ENCODE peak calls at places on chromosome 4, in four cellular contexts. H is B cell, Z is fibroblast of pulmonary artery, F is activated B cell treated with CpG ODN at 0.5 μM for 24 hours. E is an unnamed sample.

GRCh38 chr4:128390475-128390996 is 102.9 kb upstream of the PGRMC2 start:
- DNase-seq in H (no peak), F (no peak), Z (no peak), E (no peak)

GRCh38 chr4:3009422-3009821 is 46.1 kb downstream of the GRK4 start:
- DNase-seq in Z (peak), F (no peak), H (no peak), E (no peak)

GRCh38 chr4:71860643-71861042 is 76.8 kb upstream of the GC start:
- DNase-seq in Z (no peak), H (no peak), F (no peak), E (no peak)

GRCh38 chr4:54400188-54400587 is 171.1 kb downstream of the PDGFRA start:
- DNase-seq in Z (no peak), H (no peak), F (no peak), E (no peak)

GRCh38 chr4:11053601-11054000 is 369.0 kb upstream of the CLNK start:
- DNase-seq in Z (no peak), F (no peak), H (no peak), E (no peak)

GRCh38 chr4:124318292-124318691 is 394.2 kb downstream of the ANKRD50 start:
- DNase-seq in H (no peak), F (no peak), Z (no peak), E (no peak)

GRCh38 chr4:155353923-155354540 is 22.7 kb downstream of the MAP9 start:
- DNase-seq in Z (peak), F (no peak), H (peak), E (no peak)

GRCh38 chr4:27791640-27792039 is 931.0 kb downstream of the STIM2 start:
- DNase-seq in H (no peak), F (no peak), Z (peak), E (no peak)

GRCh38 chr4:84852081-84852480 is 114.4 kb downstream of the WDFY3 start:
- DNase-seq in F (no peak), H (no peak), Z (peak), E (no peak)

GRCh38 chr4:185470503-185471195 is 884 bp downstream of the CCDC110 start:
- DNase-seq in H (peak), Z (peak), F (peak), E (peak)

GRCh38 chr4:139229534-139230039 is 50.4 kb downstream of the MGARP start:
- DNase-seq in Z (peak), H (peak), F (no peak), E (no peak)

GRCh38 chr4:102554482-102554881 is 53.3 kb downstream of the NFKB1 start:
- DNase-seq in Z (peak), F (no peak), H (no peak), E (no peak)
- TF ChIP-seq CTCF in Z (peak), F (no peak), H (no peak), E (no peak)

DNA sequence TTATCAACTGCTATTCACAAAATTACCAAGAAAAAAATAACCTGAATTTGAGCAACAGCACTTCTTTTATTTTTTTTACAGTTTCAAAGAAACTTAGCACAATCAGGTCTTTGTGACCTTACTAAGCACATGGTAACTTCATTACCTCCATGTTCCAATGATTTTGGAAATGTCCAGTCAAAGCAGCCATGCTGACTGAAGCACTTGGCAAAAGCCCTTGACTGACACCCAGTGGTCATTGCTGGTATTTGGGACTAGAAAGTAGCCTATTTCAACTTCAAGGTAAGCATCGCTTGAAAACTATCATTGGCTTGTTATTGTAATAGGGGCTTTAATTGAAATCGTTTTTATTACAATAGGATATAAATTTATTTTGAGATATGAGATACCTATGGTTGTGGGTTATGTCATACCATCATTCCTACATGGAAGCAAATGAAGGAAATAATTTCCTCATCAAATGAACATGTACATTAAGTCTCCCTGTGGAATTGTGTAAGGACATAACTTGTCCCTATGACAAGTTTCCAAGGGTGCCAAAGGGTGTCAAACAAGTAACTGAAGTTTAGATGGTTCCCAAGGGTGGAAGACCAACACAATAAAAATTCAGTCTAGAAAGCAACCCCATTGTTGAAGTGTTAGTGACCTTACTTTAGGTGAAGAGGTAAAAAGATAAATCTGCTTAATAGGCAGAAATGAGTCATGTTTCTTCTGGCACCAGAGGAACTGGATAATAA is 15.2 kb upstream of the ANXA10 start:
- DNase-seq in H (no peak), F (no peak), Z (peak), E (no peak)
- TF ChIP-seq CTCF in H (peak), F (peak), Z (peak), E (no peak)

DNA sequence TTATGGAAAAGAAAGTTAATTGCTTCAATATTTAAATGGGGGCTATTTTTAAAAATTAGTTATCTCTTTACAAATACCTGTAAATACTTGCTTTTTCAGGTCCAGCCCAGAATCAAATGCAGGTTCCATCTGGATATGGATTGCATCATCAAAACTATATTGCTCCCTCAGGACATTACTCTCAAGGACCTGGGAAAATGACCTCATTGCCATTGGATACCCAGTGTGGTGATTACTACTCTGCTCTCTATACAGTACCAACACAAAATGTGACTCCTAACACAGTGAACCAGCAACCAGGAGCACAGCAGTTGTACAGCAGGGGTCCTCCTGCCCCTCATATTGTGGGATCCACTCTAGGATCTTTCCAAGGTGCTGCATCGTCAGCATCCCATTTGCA is 29.2 kb downstream of the SEC24B start:
- DNase-seq in Z (peak), H (no peak), F (no peak), E (no peak)
- TF ChIP-seq CTCF in Z (no peak), H (no peak), F (no peak), E (no peak)

GRCh38 chr4:126628933-126629332 is 1003.8 kb upstream of the INTU start:
- DNase-seq in Z (no peak), H (no peak), F (no peak), E (no peak)

GRCh38 chr4:126630171-126630570 is 1002.6 kb upstream of the INTU start:
- DNase-seq in F (no peak), H (no peak), Z (peak), E (no peak)

GRCh38 chr4:126627255-126627654 is 1005.5 kb upstream of the INTU start:
- DNase-seq in H (no peak), Z (peak), F (no peak), E (no peak)
- TF ChIP-seq CTCF in H (no peak), Z (peak), F (no peak), E (no peak)

E was measured in natural killer cell.